ENCODE peak calls at places on chromosomes 2 and 18, in four cellular contexts. E, L, B and F are unnamed samples.

GRCh38 chr2:5693288-5694015 is 1.3 kb downstream of the SOX11 start:
- DNase-seq in E (no peak), B (no peak), L (peak), F (no peak)

GRCh38 chr2:181123798-181124217 is 143.4 kb downstream of the UBE2E3 start:
- DNase-seq in L (no peak), E (peak), B (no peak), F (peak)

GRCh38 chr2:168929031-168929430 is 27.9 kb downstream of the G6PC2 start:
- DNase-seq in L (no peak), B (no peak), E (no peak), F (no peak)

GRCh38 chr18:21599585-21600525 is 649 bp downstream of the ESCO1 start:
- DNase-seq in E (peak), B (no peak), L (peak), F (no peak)

GRCh38 chr2:44744961-44745360 is 196.5 kb upstream of the SIX3 start:
- DNase-seq in E (no peak), L (no peak), B (no peak), F (no peak)

GRCh38 chr2:30733829-30734520 is 73.3 kb downstream of the CAPN13 start:
- DNase-seq in E (no peak), L (no peak), B (no peak), F (no peak)

GRCh38 chr18:72935744-72936143 is 68.0 kb upstream of the NETO1 start:
- DNase-seq in B (no peak), E (no peak), L (no peak), F (no peak)

GRCh38 chr2:190080527-190081049 is 18.1 kb upstream of the MSTN start:
- DNase-seq in B (no peak), E (no peak), L (no peak), F (no peak)

GRCh38 chr2:96150791-96151594 is 5.8 kb upstream of the DUSP2 start:
- DNase-seq in B (no peak), E (no peak), L (no peak), F (no peak)

GRCh38 chr2:44205169-44205568 is 36.5 kb downstream of the PPM1B start:
- DNase-seq in L (no peak), E (no peak), B (no peak), F (no peak)

GRCh38 chr18:48846423-48846932 is 104.3 kb downstream of the SMAD7 start:
- DNase-seq in E (no peak), L (no peak), B (no peak), F (no peak)

GRCh38 chr2:23452853-23453420 is 68.0 kb downstream of the KLHL29 start:
- DNase-seq in L (no peak), E (no peak), B (no peak), F (no peak)

GRCh38 chr2:208249241-208249640 is 5.6 kb downstream of the IDH1 start:
- DNase-seq in B (no peak), L (no peak), E (no peak), F (no peak)

GRCh38 chr2:77818186-77818585 is 296.0 kb upstream of the LRRTM4 start:
- DNase-seq in E (no peak), L (no peak), B (no peak), F (no peak)

GRCh38 chr2:7237476-7237875 is 320.3 kb downstream of the RNF144A start:
- DNase-seq in B (no peak), L (no peak), E (no peak), F (no peak)

GRCh38 chr2:71749671-71750101 is 296.3 kb downstream of the DYSF start:
- DNase-seq in B (no peak), L (no peak), E (no peak), F (no peak)

GRCh38 chr2:173043466-173043865 is 32.2 kb upstream of the MAP3K20 start:
- DNase-seq in L (no peak), E (no peak), B (no peak), F (no peak)

GRCh38 chr18:41391616-41392610 is 563.1 kb upstream of the PIK3C3 start:
- DNase-seq in L (peak), E (no peak), B (peak), F (no peak)

GRCh38 chr2:31558401-31559295 is 22.1 kb downstream of the SRD5A2 start:
- DNase-seq in B (peak), E (no peak), L (peak), F (no peak)

GRCh38 chr2:74585406-74586182 is 31.1 kb downstream of the DOK1 start:
- DNase-seq in B (no peak), L (peak), E (no peak), F (no peak)

GRCh38 chr2:111975053-111975552 is 76.7 kb downstream of the MERTK start:
- DNase-seq in L (no peak), E (no peak), B (peak), F (no peak)

GRCh38 chr18:59870623-59871130 is 29.1 kb upstream of the PMAIP1 start:
- DNase-seq in L (no peak), B (no peak), E (no peak), F (no peak)

GRCh38 chr2:71348302-71348701 is 16.7 kb downstream of the ZNF638 start:
- DNase-seq in B (no peak), L (no peak), E (no peak), F (no peak)

GRCh38 chr18:12121175-12122095 is 27.8 kb downstream of the ANKRD62 start:
- DNase-seq in B (no peak), E (no peak), L (no peak), F (no peak)

GRCh38 chr2:53475320-53475719 is 292.3 kb upstream of the CHAC2 start:
- DNase-seq in E (no peak), L (no peak), B (no peak), F (no peak)

GRCh38 chr2:186696804-186697203 is 2.9 kb downstream of the FAM171B start:
- DNase-seq in L (no peak), E (no peak), B (no peak), F (no peak)

GRCh38 chr2:159457589-159457988 is 158.8 kb downstream of the BAZ2B start:
- DNase-seq in E (no peak), B (no peak), L (no peak), F (no peak)

GRCh38 chr18:54416459-54416858 is 58.8 kb downstream of the C18orf54 start:
- DNase-seq in B (peak), L (no peak), E (no peak), F (no peak)

GRCh38 chr18:78925193-78925540 is 54.5 kb upstream of the SALL3 start:
- DNase-seq in E (no peak), B (no peak), L (no peak), F (no peak)